ENCODE peak calls at places on chromosomes 7 and 10, in seven cellular contexts. One of them, this sample, is unnamed.

GRCh38 chr7:24755541-24756416 is 1.5 kb downstream of the GSDME start:
- DNase-seq in endothelial cell of umbilical vein: peak
- DNase-seq in CD4-positive, alpha-beta T cell: no peak
- DNase-seq in body of pancreas: no peak
- DNase-seq in Peyer's patch: no peak
- DNase-seq in GM23248: peak
- DNase-seq in heart left ventricle: no peak
- DNase-seq in this sample: no peak

GRCh38 chr10:11035318-11035920 is 17.7 kb downstream of the CELF2 start:
- DNase-seq in endothelial cell of umbilical vein: peak
- DNase-seq in CD4-positive, alpha-beta T cell: no peak
- DNase-seq in body of pancreas: no peak
- DNase-seq in Peyer's patch: no peak
- DNase-seq in GM23248: peak
- DNase-seq in heart left ventricle: no peak
- DNase-seq in this sample: no peak

GRCh38 chr10:97499561-97500296 is 1.0 kb downstream of the UBTD1 start:
- DNase-seq in endothelial cell of umbilical vein: peak
- DNase-seq in CD4-positive, alpha-beta T cell: no peak
- DNase-seq in body of pancreas: peak
- DNase-seq in Peyer's patch: peak
- DNase-seq in GM23248: peak
- DNase-seq in heart left ventricle: peak
- DNase-seq in this sample: peak

GRCh38 chr7:80795174-80795573 is 123.7 kb downstream of the SEMA3C start:
- DNase-seq in endothelial cell of umbilical vein: no peak
- DNase-seq in CD4-positive, alpha-beta T cell: no peak
- DNase-seq in body of pancreas: no peak
- DNase-seq in Peyer's patch: no peak
- DNase-seq in GM23248: peak
- DNase-seq in heart left ventricle: no peak
- DNase-seq in this sample: no peak

GRCh38 chr7:90973146-90973545 is 291.1 kb upstream of the FZD1 start:
- DNase-seq in endothelial cell of umbilical vein: no peak
- DNase-seq in CD4-positive, alpha-beta T cell: no peak
- DNase-seq in body of pancreas: no peak
- DNase-seq in Peyer's patch: no peak
- DNase-seq in GM23248: peak
- DNase-seq in heart left ventricle: no peak
- DNase-seq in this sample: no peak

GRCh38 chr7:6175642-6176041 is 96.8 kb downstream of the CYTH3 start:
- DNase-seq in endothelial cell of umbilical vein: no peak
- DNase-seq in CD4-positive, alpha-beta T cell: no peak
- DNase-seq in body of pancreas: no peak
- DNase-seq in Peyer's patch: no peak
- DNase-seq in GM23248: peak
- DNase-seq in heart left ventricle: no peak
- DNase-seq in this sample: peak

GRCh38 chr7:133119067-133119466 is 37.2 kb upstream of the CHCHD3 start:
- DNase-seq in endothelial cell of umbilical vein: no peak
- DNase-seq in CD4-positive, alpha-beta T cell: no peak
- DNase-seq in body of pancreas: no peak
- DNase-seq in Peyer's patch: no peak
- DNase-seq in GM23248: no peak
- DNase-seq in heart left ventricle: no peak
- DNase-seq in this sample: no peak

GRCh38 chr10:127142831-127143230 is 53.6 kb downstream of the INSYN2A start:
- DNase-seq in endothelial cell of umbilical vein: no peak
- DNase-seq in CD4-positive, alpha-beta T cell: no peak
- DNase-seq in body of pancreas: no peak
- DNase-seq in Peyer's patch: no peak
- DNase-seq in GM23248: no peak
- DNase-seq in heart left ventricle: no peak
- DNase-seq in this sample: no peak

GRCh38 chr10:1196656-1197055 is 140.5 kb downstream of the WDR37 start:
- DNase-seq in endothelial cell of umbilical vein: no peak
- DNase-seq in CD4-positive, alpha-beta T cell: no peak
- DNase-seq in body of pancreas: no peak
- DNase-seq in Peyer's patch: no peak
- DNase-seq in GM23248: no peak
- DNase-seq in heart left ventricle: no peak
- DNase-seq in this sample: no peak

GRCh38 chr10:121158988-121159579 is 307.9 kb downstream of the WDR11 start:
- DNase-seq in endothelial cell of umbilical vein: no peak
- DNase-seq in CD4-positive, alpha-beta T cell: no peak
- DNase-seq in body of pancreas: peak
- DNase-seq in Peyer's patch: no peak
- DNase-seq in GM23248: no peak
- DNase-seq in heart left ventricle: no peak
- DNase-seq in this sample: no peak

GRCh38 chr10:97785231-97785630 is 13.4 kb upstream of the SFRP5 start:
- DNase-seq in endothelial cell of umbilical vein: no peak
- DNase-seq in CD4-positive, alpha-beta T cell: no peak
- DNase-seq in body of pancreas: no peak
- DNase-seq in Peyer's patch: no peak
- DNase-seq in GM23248: no peak
- DNase-seq in heart left ventricle: no peak
- DNase-seq in this sample: no peak

GRCh38 chr7:5349437-5350173 is 66.9 kb downstream of the SLC29A4 start:
- DNase-seq in endothelial cell of umbilical vein: no peak
- DNase-seq in CD4-positive, alpha-beta T cell: no peak
- DNase-seq in body of pancreas: no peak
- DNase-seq in Peyer's patch: no peak
- DNase-seq in GM23248: no peak
- DNase-seq in heart left ventricle: no peak
- DNase-seq in this sample: no peak

GRCh38 chr10:43226851-43227845 is 39.7 kb downstream of the RASGEF1A start:
- DNase-seq in endothelial cell of umbilical vein: no peak
- DNase-seq in CD4-positive, alpha-beta T cell: no peak
- DNase-seq in body of pancreas: peak
- DNase-seq in Peyer's patch: no peak
- DNase-seq in GM23248: no peak
- DNase-seq in heart left ventricle: peak
- DNase-seq in this sample: peak

GRCh38 chr10:14782691-14783363 is 8.1 kb upstream of the FAM107B start:
- DNase-seq in endothelial cell of umbilical vein: peak
- DNase-seq in CD4-positive, alpha-beta T cell: no peak
- DNase-seq in body of pancreas: no peak
- DNase-seq in Peyer's patch: no peak
- DNase-seq in GM23248: no peak
- DNase-seq in heart left ventricle: no peak
- DNase-seq in this sample: no peak

GRCh38 chr7:32890010-32890552 is 1.5 kb downstream of the KBTBD2 start:
- DNase-seq in endothelial cell of umbilical vein: peak
- DNase-seq in CD4-positive, alpha-beta T cell: no peak
- DNase-seq in body of pancreas: no peak
- DNase-seq in Peyer's patch: no peak
- DNase-seq in GM23248: peak
- DNase-seq in heart left ventricle: no peak
- DNase-seq in this sample: no peak

GRCh38 chr10:48496831-48497792 is 107.8 kb downstream of the ARHGAP22 start:
- DNase-seq in endothelial cell of umbilical vein: peak
- DNase-seq in CD4-positive, alpha-beta T cell: no peak
- DNase-seq in body of pancreas: no peak
- DNase-seq in Peyer's patch: peak
- DNase-seq in GM23248: peak
- DNase-seq in heart left ventricle: peak
- DNase-seq in this sample: no peak

GRCh38 chr7:106045592-106045991 is 66.5 kb downstream of the SYPL1 start:
- DNase-seq in endothelial cell of umbilical vein: no peak
- DNase-seq in CD4-positive, alpha-beta T cell: no peak
- DNase-seq in body of pancreas: no peak
- DNase-seq in Peyer's patch: no peak
- DNase-seq in GM23248: peak
- DNase-seq in heart left ventricle: no peak
- DNase-seq in this sample: no peak

GRCh38 chr7:137840183-137840779 is 6.5 kb downstream of the DGKI start:
- DNase-seq in endothelial cell of umbilical vein: no peak
- DNase-seq in CD4-positive, alpha-beta T cell: no peak
- DNase-seq in body of pancreas: no peak
- DNase-seq in Peyer's patch: no peak
- DNase-seq in GM23248: no peak
- DNase-seq in heart left ventricle: no peak
- DNase-seq in this sample: no peak

GRCh38 chr7:130298079-130298478 is 5.1 kb downstream of the CPA4 start:
- DNase-seq in endothelial cell of umbilical vein: no peak
- DNase-seq in CD4-positive, alpha-beta T cell: no peak
- DNase-seq in body of pancreas: no peak
- DNase-seq in Peyer's patch: no peak
- DNase-seq in GM23248: no peak
- DNase-seq in heart left ventricle: no peak
- DNase-seq in this sample: no peak

GRCh38 chr10:31912289-31912688 is 16.3 kb downstream of the ARHGAP12 start:
- DNase-seq in endothelial cell of umbilical vein: no peak
- DNase-seq in CD4-positive, alpha-beta T cell: no peak
- DNase-seq in body of pancreas: no peak
- DNase-seq in Peyer's patch: no peak
- DNase-seq in GM23248: peak
- DNase-seq in heart left ventricle: no peak
- DNase-seq in this sample: no peak

GRCh38 chr10:129637010-129637409 is 170.0 kb downstream of the MGMT start:
- DNase-seq in endothelial cell of umbilical vein: no peak
- DNase-seq in CD4-positive, alpha-beta T cell: no peak
- DNase-seq in body of pancreas: no peak
- DNase-seq in Peyer's patch: no peak
- DNase-seq in GM23248: no peak
- DNase-seq in heart left ventricle: no peak
- DNase-seq in this sample: no peak

GRCh38 chr7:22725585-22725984 is 1.4 kb upstream of the IL6 start:
- DNase-seq in endothelial cell of umbilical vein: no peak
- DNase-seq in CD4-positive, alpha-beta T cell: no peak
- DNase-seq in body of pancreas: no peak
- DNase-seq in Peyer's patch: no peak
- DNase-seq in GM23248: peak
- DNase-seq in heart left ventricle: no peak
- DNase-seq in this sample: no peak

GRCh38 chr7:69211739-69212138 is 386.5 kb upstream of the AUTS2 start:
- DNase-seq in endothelial cell of umbilical vein: no peak
- DNase-seq in CD4-positive, alpha-beta T cell: no peak
- DNase-seq in body of pancreas: no peak
- DNase-seq in Peyer's patch: no peak
- DNase-seq in GM23248: no peak
- DNase-seq in heart left ventricle: no peak
- DNase-seq in this sample: no peak

GRCh38 chr7:99562114-99562784 is 3.8 kb downstream of the ZNF655 start:
- DNase-seq in endothelial cell of umbilical vein: no peak
- DNase-seq in CD4-positive, alpha-beta T cell: no peak
- DNase-seq in body of pancreas: no peak
- DNase-seq in Peyer's patch: no peak
- DNase-seq in GM23248: peak
- DNase-seq in heart left ventricle: no peak
- DNase-seq in this sample: no peak

GRCh38 chr7:99560834-99561734 is 2.6 kb downstream of the ZNF655 start:
- DNase-seq in endothelial cell of umbilical vein: no peak
- DNase-seq in CD4-positive, alpha-beta T cell: no peak
- DNase-seq in body of pancreas: no peak
- DNase-seq in Peyer's patch: no peak
- DNase-seq in GM23248: no peak
- DNase-seq in heart left ventricle: no peak
- DNase-seq in this sample: no peak

GRCh38 chr7:99562832-99563231 is 4.4 kb downstream of the ZNF655 start:
- DNase-seq in endothelial cell of umbilical vein: peak
- DNase-seq in CD4-positive, alpha-beta T cell: no peak
- DNase-seq in body of pancreas: no peak
- DNase-seq in Peyer's patch: no peak
- DNase-seq in GM23248: peak
- DNase-seq in heart left ventricle: no peak
- DNase-seq in this sample: no peak

GRCh38 chr7:99563650-99564049 is 5.2 kb downstream of the ZNF655 start:
- DNase-seq in endothelial cell of umbilical vein: no peak
- DNase-seq in CD4-positive, alpha-beta T cell: no peak
- DNase-seq in body of pancreas: no peak
- DNase-seq in Peyer's patch: no peak
- DNase-seq in GM23248: peak
- DNase-seq in heart left ventricle: no peak
- DNase-seq in this sample: no peak

DNA sequence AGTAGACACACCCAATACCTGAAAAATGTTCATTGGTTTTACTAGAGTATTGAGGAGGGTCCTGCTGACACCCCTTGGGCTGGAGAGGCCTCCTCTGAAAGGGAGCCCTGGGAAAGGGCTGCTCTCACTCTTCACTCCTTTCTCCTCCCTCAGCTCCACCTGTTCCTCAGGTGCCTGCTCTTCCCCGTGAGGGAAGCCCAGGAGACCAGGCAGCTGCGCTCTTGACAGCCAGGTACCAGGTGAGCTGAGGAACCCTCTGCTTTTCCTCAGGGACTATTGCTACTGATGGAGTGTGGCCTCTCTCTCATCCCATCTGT is 3.3 kb downstream of the ZNF655 start:
- DNase-seq in endothelial cell of umbilical vein: no peak
- DNase-seq in CD4-positive, alpha-beta T cell: no peak
- DNase-seq in body of pancreas: no peak
- DNase-seq in Peyer's patch: no peak
- DNase-seq in GM23248: no peak
- DNase-seq in heart left ventricle: no peak
- DNase-seq in this sample: no peak
- H3K27ac ChIP-seq in endothelial cell of umbilical vein: no peak
- H3K27ac ChIP-seq in CD4-positive, alpha-beta T cell: no peak
- H3K27ac ChIP-seq in body of pancreas: no peak
- H3K27ac ChIP-seq in Peyer's patch: no peak
- H3K27ac ChIP-seq in GM23248: peak
- H3K27ac ChIP-seq in heart left ventricle: no peak
- H3K27ac ChIP-seq in this sample: no peak

GRCh38 chr10:3108575-3109105 is 41.3 kb downstream of the PFKP start:
- DNase-seq in endothelial cell of umbilical vein: no peak
- DNase-seq in CD4-positive, alpha-beta T cell: no peak
- DNase-seq in body of pancreas: no peak
- DNase-seq in Peyer's patch: no peak
- DNase-seq in GM23248: no peak
- DNase-seq in heart left ventricle: peak
- DNase-seq in this sample: no peak
- H3K27ac ChIP-seq in endothelial cell of umbilical vein: no peak
- H3K27ac ChIP-seq in CD4-positive, alpha-beta T cell: no peak
- H3K27ac ChIP-seq in body of pancreas: peak
- H3K27ac ChIP-seq in Peyer's patch: no peak
- H3K27ac ChIP-seq in GM23248: peak
- H3K27ac ChIP-seq in heart left ventricle: peak
- H3K27ac ChIP-seq in this sample: peak

DNA sequence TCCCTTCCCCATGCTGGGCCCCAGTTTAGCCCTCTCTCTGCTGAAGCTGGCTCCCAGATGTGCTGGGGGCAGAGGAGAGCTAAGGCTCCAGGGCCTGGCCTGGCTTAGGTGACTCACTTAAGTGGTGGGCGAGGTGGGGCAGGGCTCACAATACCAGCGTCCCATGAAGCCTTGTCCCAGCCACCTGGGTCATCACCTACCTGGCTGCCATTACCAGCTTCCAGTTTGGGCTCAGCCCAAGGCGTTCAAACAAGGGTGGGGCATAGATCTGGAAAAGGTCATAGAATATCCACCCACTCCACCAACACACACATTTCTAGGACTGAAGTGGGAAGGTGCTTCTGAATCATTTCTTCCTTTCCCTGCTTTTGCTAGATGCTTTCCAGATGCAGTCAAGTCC is 8.3 kb downstream of the KAZALD1 start:
- DNase-seq in endothelial cell of umbilical vein: no peak
- DNase-seq in CD4-positive, alpha-beta T cell: no peak
- DNase-seq in body of pancreas: no peak
- DNase-seq in Peyer's patch: no peak
- DNase-seq in GM23248: peak
- DNase-seq in heart left ventricle: no peak
- DNase-seq in this sample: no peak
- H3K27ac ChIP-seq in endothelial cell of umbilical vein: no peak
- H3K27ac ChIP-seq in CD4-positive, alpha-beta T cell: no peak
- H3K27ac ChIP-seq in body of pancreas: no peak
- H3K27ac ChIP-seq in Peyer's patch: no peak
- H3K27ac ChIP-seq in GM23248: no peak
- H3K27ac ChIP-seq in heart left ventricle: no peak
- H3K27ac ChIP-seq in this sample: no peak

GRCh38 chr7:21430575-21430954 is 2.7 kb downstream of the SP4 start:
- DNase-seq in endothelial cell of umbilical vein: no peak
- DNase-seq in CD4-positive, alpha-beta T cell: no peak
- DNase-seq in body of pancreas: peak
- DNase-seq in Peyer's patch: no peak
- DNase-seq in GM23248: no peak
- DNase-seq in heart left ventricle: no peak
- DNase-seq in this sample: peak
- H3K27ac ChIP-seq in endothelial cell of umbilical vein: no peak
- H3K27ac ChIP-seq in CD4-positive, alpha-beta T cell: no peak
- H3K27ac ChIP-seq in body of pancreas: no peak
- H3K27ac ChIP-seq in Peyer's patch: no peak
- H3K27ac ChIP-seq in GM23248: no peak
- H3K27ac ChIP-seq in heart left ventricle: no peak
- H3K27ac ChIP-seq in this sample: no peak

This sample was measured in kidney.